ENCODE peak calls at places on chromosomes 7 and 10, in eight cellular contexts. F is T1000, C is left cardiac atrium, P is NCI-H1092 treated with DMSO at 0.1 percent for 48 hours, K is pons, V is GM12891, R is midbrain, G is body of pancreas. B is an unnamed sample.

GRCh38 chr10:101695404-101695732 is 398 bp upstream of the FBXW4 start:
- DNase-seq in V (no peak), P (no peak), C (no peak), F (no peak), G (no peak), K (no peak), R (peak), B (no peak)

GRCh38 chr10:16967866-16968721 is 150.9 kb upstream of the RSU1 start:
- DNase-seq in P (no peak), V (no peak), C (peak), G (peak), K (no peak), R (no peak), F (no peak), B (no peak)

GRCh38 chr10:101725843-101726242 is 30.9 kb upstream of the FBXW4 start:
- DNase-seq in P (no peak), C (no peak), R (no peak), V (no peak), F (no peak), G (no peak), K (no peak), B (no peak)

GRCh38 chr10:22344204-22344603 is 1.1 kb upstream of the SPAG6 start:
- DNase-seq in R (no peak), K (no peak), P (no peak), V (no peak), F (no peak), C (no peak), G (no peak), B (no peak)

GRCh38 chr10:123007558-123008378 is 827 bp downstream of the IKZF5 start:
- DNase-seq in F (no peak), K (peak), C (peak), R (peak), G (peak), V (peak), P (peak), B (peak)

GRCh38 chr10:51203359-51203758 is 129.1 kb downstream of the PRKG1 start:
- DNase-seq in G (no peak), V (no peak), R (no peak), K (no peak), P (no peak), C (no peak), F (no peak), B (no peak)

GRCh38 chr10:85224366-85224960 is 896.1 kb downstream of the CCSER2 start:
- DNase-seq in P (no peak), K (no peak), R (no peak), C (no peak), G (no peak), V (no peak), F (no peak), B (no peak)

GRCh38 chr7:27169658-27170493 is 4.2 kb downstream of the HOXA10 start:
- DNase-seq in C (peak), K (no peak), V (no peak), G (no peak), P (peak), F (no peak), R (no peak), B (no peak)

GRCh38 chr10:100020161-100020882 is 10.6 kb upstream of the DNMBP start:
- DNase-seq in P (peak), F (no peak), R (no peak), G (no peak), K (no peak), V (peak), C (no peak), B (no peak)

GRCh38 chr10:95651346-95652115 is 5.0 kb downstream of the ALDH18A1 start:
- DNase-seq in V (no peak), F (no peak), P (no peak), R (no peak), G (no peak), K (no peak), C (no peak), B (no peak)

GRCh38 chr10:63376560-63377304 is 89.0 kb downstream of the JMJD1C start:
- DNase-seq in P (no peak), F (no peak), K (no peak), C (no peak), G (no peak), V (no peak), R (no peak), B (no peak)

GRCh38 chr7:157402388-157402703 is 65.5 kb downstream of the DNAJB6 start:
- DNase-seq in V (no peak), P (no peak), K (no peak), G (no peak), C (no peak), R (no peak), F (no peak), B (no peak)

GRCh38 chr7:116354546-116355422 is 144.4 kb downstream of the TES start:
- DNase-seq in K (no peak), P (no peak), R (no peak), G (peak), V (no peak), F (peak), C (peak), B (no peak)

GRCh38 chr10:43170491-43170890 is 32.2 kb downstream of the CSGALNACT2 start:
- DNase-seq in V (no peak), P (no peak), G (no peak), R (no peak), K (no peak), F (no peak), C (no peak), B (no peak)

GRCh38 chr7:15130666-15131541 is 228.4 kb upstream of the DGKB start:
- DNase-seq in G (no peak), P (peak), V (no peak), F (no peak), R (no peak), K (no peak), C (no peak), B (no peak)

GRCh38 chr7:73429218-73429617 is 4.4 kb upstream of the FZD9 start:
- DNase-seq in G (no peak), C (no peak), P (peak), R (no peak), K (no peak), V (no peak), F (no peak), B (no peak)

GRCh38 chr7:122528879-122529481 is 169.9 kb downstream of the RNF133 start:
- DNase-seq in R (peak), V (no peak), F (no peak), P (peak), K (peak), G (no peak), C (no peak), B (no peak)

GRCh38 chr10:25465582-25466372 is 291.0 kb downstream of the GPR158 start:
- DNase-seq in F (peak), R (no peak), P (no peak), C (no peak), K (no peak), G (no peak), V (no peak), B (no peak)

GRCh38 chr7:128713794-128714193 is 25.4 kb upstream of the CALU start:
- DNase-seq in V (no peak), R (no peak), K (no peak), G (no peak), C (no peak), P (no peak), F (no peak), B (no peak)

GRCh38 chr7:135441791-135442190 is 68.1 kb downstream of the CNOT4 start:
- DNase-seq in R (no peak), F (no peak), G (no peak), P (no peak), K (no peak), C (no peak), V (no peak), B (no peak)

GRCh38 chr7:132402751-132403245 is 173.5 kb downstream of the PLXNA4 start:
- DNase-seq in C (peak), P (peak), F (no peak), G (no peak), V (no peak), K (peak), R (peak), B (no peak)

GRCh38 chr7:28800150-28800549 is 158.0 kb downstream of the TRIL start:
- DNase-seq in G (peak), P (no peak), K (peak), V (no peak), F (no peak), C (peak), R (no peak), B (no peak)

GRCh38 chr7:142796501-142797341 is 26.0 kb downstream of the PRSS2 start:
- DNase-seq in K (no peak), V (peak), C (no peak), R (no peak), P (no peak), F (no peak), G (no peak), B (peak)

GRCh38 chr10:93376372-93377296 is 105.5 kb downstream of the MYOF start:
- DNase-seq in K (peak), V (peak), G (peak), P (peak), F (peak), R (peak), C (peak), B (peak)